ENCODE peak calls at places on chromosomes 12 and 14, in ten cellular contexts. M, O, Z, R, G, B, I, L, X and C are unnamed samples.

GRCh38 chr12:52367876-52368275 is 595 bp upstream of the KRT85 start:
- DNase-seq in G (no peak), B (no peak), O (no peak), L (no peak), R (no peak), X (no peak), M (no peak), I (no peak), Z (no peak), C (no peak)

GRCh38 chr12:4763549-4763948 is 43.3 kb downstream of the GALNT8 start:
- DNase-seq in M (no peak), L (no peak), B (peak), G (peak), I (no peak), Z (no peak), R (no peak), X (peak), O (no peak), C (peak)

GRCh38 chr12:93742086-93742934 is 65.1 kb downstream of the CRADD start:
- DNase-seq in R (no peak), I (peak), O (peak), M (peak), B (peak), G (peak), X (peak), L (peak), Z (peak), C (peak)

GRCh38 chr14:73295198-73295796 is 58.0 kb downstream of the PAPLN start:
- DNase-seq in R (no peak), G (no peak), L (no peak), B (no peak), Z (no peak), M (no peak), O (no peak), X (no peak), I (no peak), C (peak)

GRCh38 chr14:90530523-90530922 is 133.7 kb downstream of the CALM1 start:
- DNase-seq in B (no peak), L (no peak), O (no peak), G (no peak), X (no peak), I (no peak), R (no peak), M (no peak), Z (no peak), C (no peak)

GRCh38 chr14:80930836-80931389 is 10.6 kb downstream of the CEP128 start:
- DNase-seq in L (peak), G (no peak), R (peak), I (no peak), Z (no peak), M (no peak), O (no peak), B (no peak), X (no peak), C (no peak)

GRCh38 chr12:22083167-22083566 is 37.1 kb downstream of the CMAS start:
- DNase-seq in X (no peak), L (no peak), O (no peak), Z (no peak), G (no peak), I (no peak), M (no peak), B (no peak), R (no peak), C (peak)

GRCh38 chr12:101280006-101280505 is at the start of gene UTP20:
- DNase-seq in X (peak), B (peak), R (peak), Z (peak), I (peak), L (peak), G (peak), O (peak), M (peak), C (peak)

GRCh38 chr12:76929499-76929898 is 50.7 kb upstream of the CSRP2 start:
- DNase-seq in G (no peak), O (no peak), I (no peak), M (no peak), X (no peak), B (peak), Z (no peak), L (no peak), R (no peak), C (no peak)

GRCh38 chr14:103088921-103089320 is 4.9 kb downstream of the LBHD2 start:
- DNase-seq in M (no peak), R (no peak), L (no peak), Z (no peak), I (no peak), G (no peak), O (no peak), X (no peak), B (no peak), C (no peak)

GRCh38 chr14:100056964-100057817 is 8.0 kb upstream of the EVL start:
- DNase-seq in X (no peak), L (no peak), I (no peak), G (no peak), Z (no peak), R (no peak), O (no peak), M (no peak), B (no peak), C (no peak)

GRCh38 chr14:22780105-22780679 is 13.7 kb downstream of the OXA1L start:
- DNase-seq in I (no peak), Z (no peak), G (no peak), M (no peak), L (no peak), R (no peak), X (no peak), O (no peak), B (no peak), C (no peak)

GRCh38 chr14:90739318-90740077 is 76.7 kb downstream of the TTC7B start:
- DNase-seq in R (no peak), Z (peak), B (no peak), I (no peak), G (no peak), X (no peak), L (no peak), M (no peak), O (no peak), C (no peak)

GRCh38 chr12:106126441-106127288 is 12.1 kb downstream of the NUAK1 start:
- DNase-seq in R (no peak), O (no peak), X (no peak), Z (no peak), B (no peak), G (peak), M (no peak), L (no peak), I (no peak), C (no peak)

GRCh38 chr12:106130474-106131113 is 8.2 kb downstream of the NUAK1 start:
- DNase-seq in M (no peak), I (no peak), Z (no peak), R (no peak), B (no peak), G (no peak), X (no peak), L (no peak), O (no peak), C (no peak)

GRCh38 chr12:106128526-106129430 is 10.0 kb downstream of the NUAK1 start:
- DNase-seq in M (no peak), G (no peak), Z (no peak), L (no peak), I (no peak), B (no peak), O (no peak), R (no peak), X (no peak), C (no peak)

GRCh38 chr12:106125351-106126085 is 13.2 kb downstream of the NUAK1 start:
- DNase-seq in M (no peak), I (no peak), Z (no peak), O (no peak), L (no peak), B (no peak), R (no peak), G (peak), X (no peak), C (no peak)

DNA sequence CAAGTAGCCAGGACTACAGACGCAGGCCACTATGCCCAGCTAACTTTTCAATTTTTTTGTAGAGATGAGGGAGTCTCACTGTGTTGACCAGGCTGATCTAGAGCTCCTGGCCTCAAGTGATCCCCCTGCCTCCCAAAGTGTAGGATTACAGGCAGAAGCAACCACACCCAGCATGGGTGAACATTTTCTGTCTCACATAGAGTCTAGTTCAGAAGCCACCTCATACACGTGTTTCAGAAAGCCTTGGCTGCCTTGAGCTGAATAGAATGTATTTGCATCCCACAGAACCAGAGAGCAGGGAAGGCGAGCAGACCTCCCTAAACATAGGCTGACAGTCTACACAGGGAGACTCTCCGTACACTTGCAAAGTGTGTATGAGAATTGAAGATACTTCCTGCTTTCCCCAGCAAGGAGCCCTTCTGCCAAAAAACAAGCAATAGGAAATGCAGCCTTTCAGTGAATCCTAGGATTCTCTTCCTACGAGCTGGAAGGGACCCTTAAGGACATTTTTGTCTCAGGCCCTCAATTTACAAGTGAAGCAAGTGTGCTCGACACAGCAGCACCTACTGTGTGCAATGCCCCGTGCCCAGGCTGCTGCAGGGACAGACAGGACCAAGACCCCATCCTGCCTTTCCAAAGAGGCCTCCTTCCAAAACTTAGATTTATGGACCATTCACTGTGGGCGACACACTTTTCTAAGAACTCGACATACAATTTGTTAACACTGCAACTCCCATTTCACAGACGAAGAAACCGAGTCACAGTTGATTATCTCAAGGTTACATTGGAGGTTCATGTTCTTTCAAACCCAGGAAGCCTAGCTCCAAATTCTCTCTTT is 11.2 kb downstream of the NUAK1 start:
- DNase-seq in Z (no peak), M (no peak), G (no peak), X (no peak), L (no peak), R (no peak), I (no peak), O (no peak), B (no peak), C (no peak)
- TF ChIP-seq CTCF in Z (peak), M (no peak), G (no peak), X (no peak), L (no peak), R (no peak), I (no peak), O (no peak), B (no peak), C (no peak)

GRCh38 chr14:99037777-99038176 is 234.2 kb downstream of the BCL11B start:
- DNase-seq in O (no peak), I (no peak), L (no peak), B (peak), Z (peak), X (no peak), M (no peak), R (no peak), G (no peak), C (no peak)

GRCh38 chr14:99034711-99035171 is 237.3 kb downstream of the BCL11B start:
- DNase-seq in I (no peak), O (no peak), M (no peak), X (no peak), G (no peak), R (no peak), B (peak), Z (peak), L (no peak), C (no peak)

GRCh38 chr14:99036594-99037293 is 235.3 kb downstream of the BCL11B start:
- DNase-seq in I (no peak), O (peak), R (no peak), M (no peak), X (no peak), L (no peak), Z (peak), G (no peak), B (no peak), C (no peak)

GRCh38 chr14:99035268-99035667 is 236.7 kb downstream of the BCL11B start:
- DNase-seq in X (no peak), B (no peak), G (no peak), L (no peak), R (no peak), M (no peak), I (peak), Z (peak), O (peak), C (peak)

GRCh38 chr14:99035712-99036593 is 236.0 kb downstream of the BCL11B start:
- DNase-seq in L (no peak), M (peak), Z (peak), O (peak), B (peak), G (peak), I (peak), R (no peak), X (peak), C (peak)
- TF ChIP-seq CTCF in L (no peak), M (no peak), Z (no peak), O (no peak), B (no peak), G (no peak), I (no peak), R (no peak), X (no peak), C (no peak)

DNA sequence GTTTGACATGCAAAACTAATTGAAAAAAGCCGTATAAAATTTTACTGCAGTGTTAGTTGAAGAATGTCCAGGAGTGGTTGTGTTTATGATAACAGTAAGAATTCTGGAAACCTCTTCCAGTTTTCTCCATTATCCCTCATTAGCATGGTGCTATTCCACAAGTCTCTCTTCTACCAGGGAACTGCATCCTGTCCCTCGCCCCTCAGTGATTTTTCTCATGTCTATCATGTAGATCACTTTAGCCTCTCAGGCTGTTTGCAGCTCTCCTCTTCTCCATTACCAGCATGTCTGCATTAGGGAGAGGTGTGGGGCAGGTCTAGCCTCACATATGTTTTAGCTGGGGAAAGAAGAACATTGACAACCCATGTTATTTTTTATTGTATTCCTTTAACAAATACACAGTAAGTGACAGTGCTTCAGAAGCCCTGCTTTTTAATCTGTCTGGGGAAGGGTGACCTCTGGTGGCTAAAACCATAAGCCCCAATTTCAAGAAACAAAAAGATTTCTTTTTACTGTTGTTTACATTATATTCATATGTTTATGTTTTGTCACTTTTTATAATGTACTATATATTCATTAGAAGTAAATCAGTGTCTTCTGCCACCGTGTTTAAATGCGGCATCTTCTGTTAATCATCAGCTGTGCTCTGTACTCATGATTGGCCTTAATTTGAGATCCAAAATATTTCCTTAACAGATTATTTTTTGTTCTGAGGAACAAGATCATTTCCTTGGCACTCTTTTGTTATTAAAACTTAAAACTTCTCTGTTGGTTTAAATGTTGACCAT is 70.7 kb downstream of the RASSF8 start:
- DNase-seq in O (no peak), L (no peak), X (no peak), R (no peak), M (no peak), B (no peak), I (no peak), Z (no peak), G (peak), C (peak)
- TF ChIP-seq CTCF in O (peak), L (peak), X (peak), R (peak), M (peak), B (peak), I (peak), Z (peak), G (peak), C (peak)

DNA sequence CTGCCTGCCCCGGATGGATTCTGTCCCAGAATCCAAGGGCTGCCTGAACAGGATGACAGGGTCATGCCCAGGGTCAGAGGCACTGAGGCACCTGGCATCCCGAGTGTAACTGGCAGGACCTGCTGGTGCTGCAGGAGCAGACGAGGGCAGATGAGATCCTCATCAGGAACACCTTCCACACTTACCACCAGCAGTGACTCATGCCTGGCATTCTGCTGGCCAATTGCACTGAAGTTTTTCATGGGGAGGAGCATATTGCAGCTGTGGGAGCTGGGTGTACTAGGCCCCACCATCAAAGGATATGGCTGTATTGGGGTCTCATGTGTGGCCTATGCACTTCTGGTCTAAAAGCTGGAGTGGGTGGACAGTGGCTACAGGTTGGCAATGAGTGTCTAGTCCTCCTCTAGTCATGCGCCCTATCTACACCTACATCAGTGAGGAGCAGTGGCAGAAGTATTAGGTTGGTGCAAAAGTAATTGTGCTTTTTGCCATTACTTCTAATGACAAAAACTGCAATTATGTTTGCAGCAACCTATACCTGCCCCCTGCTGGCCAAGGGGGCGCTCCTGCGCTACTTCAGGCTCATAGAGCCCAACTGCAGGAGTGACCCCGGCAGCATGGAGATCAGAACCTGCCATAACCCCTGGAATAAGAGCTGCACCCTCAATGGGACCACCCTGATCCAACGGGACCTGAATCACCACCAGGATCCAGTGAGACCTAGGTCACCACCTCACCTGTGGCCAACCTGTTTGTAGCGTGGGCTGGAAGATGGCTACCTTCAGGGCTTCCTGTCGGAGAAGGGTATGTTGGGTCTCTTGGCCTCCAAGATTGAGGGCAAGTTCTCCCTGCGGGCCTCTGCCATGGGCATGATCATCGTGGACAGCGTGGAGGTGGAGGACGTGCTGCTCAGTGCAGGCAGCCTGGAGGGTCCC is 8.0 kb upstream of the C12orf42 start:
- DNase-seq in O (peak), L (peak), X (peak), M (no peak), I (no peak), G (no peak), B (peak), Z (no peak), R (no peak), C (no peak)
- TF ChIP-seq CTCF in O (peak), L (peak), X (peak), M (no peak), I (peak), G (no peak), B (peak), Z (no peak), R (peak), C (peak)

GRCh38 chr12:57112492-57113294 is 1.5 kb upstream of the STAT6 start:
- DNase-seq in R (no peak), X (no peak), G (no peak), M (no peak), O (no peak), B (no peak), L (no peak), I (no peak), Z (no peak), C (no peak)

GRCh38 chr12:57107456-57107855 is 3.7 kb downstream of the STAT6 start:
- DNase-seq in R (no peak), G (no peak), X (no peak), L (no peak), M (no peak), I (no peak), B (no peak), Z (peak), O (no peak), C (no peak)

GRCh38 chr12:57111046-57111698 is at the start of gene STAT6:
- DNase-seq in G (peak), B (peak), L (peak), X (peak), O (peak), I (peak), R (peak), M (peak), Z (peak), C (peak)

GRCh38 chr12:57109207-57110160 is 1.7 kb downstream of the STAT6 start:
- DNase-seq in Z (no peak), R (no peak), L (no peak), M (no peak), O (no peak), B (no peak), G (no peak), I (no peak), X (no peak), C (no peak)

GRCh38 chr12:57110189-57111045 is 745 bp downstream of the STAT6 start:
- DNase-seq in Z (peak), R (no peak), O (peak), X (peak), I (peak), L (peak), G (peak), B (peak), M (no peak), C (peak)
- TF ChIP-seq CTCF in Z (no peak), R (peak), O (no peak), X (no peak), I (peak), L (no peak), G (no peak), B (no peak), M (no peak), C (no peak)

GRCh38 chr14:58131386-58131785 is 20.6 kb downstream of the ARMH4 start:
- DNase-seq in I (no peak), O (no peak), Z (no peak), G (no peak), M (no peak), L (no peak), B (no peak), X (no peak), R (no peak), C (no peak)
- TF ChIP-seq CTCF in I (no peak), O (no peak), Z (no peak), G (no peak), M (no peak), L (no peak), B (no peak), X (no peak), R (no peak), C (no peak)

GRCh38 chr14:60188115-60188514 is 22.9 kb upstream of the DHRS7 start:
- DNase-seq in L (no peak), M (no peak), R (no peak), B (no peak), Z (no peak), X (no peak), I (no peak), O (no peak), G (no peak), C (no peak)

GRCh38 chr14:60188696-60189095 is 23.5 kb upstream of the DHRS7 start:
- DNase-seq in M (no peak), R (no peak), O (no peak), B (no peak), Z (no peak), L (no peak), X (no peak), G (no peak), I (no peak), C (no peak)

GRCh38 chr14:60183138-60183537 is 17.9 kb upstream of the DHRS7 start:
- DNase-seq in X (no peak), L (no peak), R (no peak), M (no peak), B (no peak), Z (no peak), O (no peak), I (no peak), G (no peak), C (no peak)

GRCh38 chr14:60183724-60184596 is 18.8 kb upstream of the DHRS7 start:
- DNase-seq in B (no peak), R (no peak), L (no peak), M (no peak), Z (no peak), O (no peak), I (no peak), G (peak), X (no peak), C (peak)

GRCh38 chr14:60184597-60185555 is 19.7 kb upstream of the DHRS7 start:
- DNase-seq in B (no peak), G (no peak), L (no peak), M (no peak), X (no peak), R (no peak), O (no peak), Z (no peak), I (no peak), C (no peak)
- TF ChIP-seq CTCF in B (no peak), G (no peak), L (peak), M (no peak), X (no peak), R (no peak), O (no peak), Z (no peak), I (no peak), C (no peak)